ENCODE peak calls at places on chromosomes 4 and X, in ten cellular contexts. D, F, S, I, X, Q, A, W, J and H are unnamed samples.

GRCh38 chrX:112834976-112835375 is 5.7 kb downstream of the AMOT start:
- DNase-seq in J (no peak), I (no peak), S (no peak), Q (no peak), D (no peak), W (no peak), A (no peak), F (no peak), X (no peak), H (no peak)

GRCh38 chr4:48339642-48340041 is 1.7 kb upstream of the SLAIN2 start:
- DNase-seq in W (no peak), I (no peak), A (no peak), D (no peak), J (no peak), S (no peak), F (no peak), X (no peak), Q (no peak), H (no peak)

GRCh38 chr4:54913751-54914526 is 211.5 kb downstream of the KDR start:
- DNase-seq in F (no peak), D (no peak), J (no peak), Q (no peak), S (no peak), X (no peak), I (no peak), W (no peak), A (no peak), H (no peak)

GRCh38 chr4:23937173-23937572 is 47.3 kb upstream of the PPARGC1A start:
- DNase-seq in D (no peak), X (no peak), W (no peak), S (no peak), I (no peak), F (no peak), J (no peak), Q (no peak), A (no peak), H (no peak)

GRCh38 chr4:55491486-55491885 is 55.2 kb downstream of the CLOCK start:
- DNase-seq in I (no peak), Q (no peak), A (no peak), J (no peak), X (no peak), W (no peak), F (no peak), S (no peak), D (no peak), H (no peak)

GRCh38 chrX:148500428-148501120 is at the start of gene AFF2:
- DNase-seq in W (no peak), F (no peak), X (no peak), Q (peak), I (peak), D (no peak), S (no peak), J (peak), A (no peak), H (peak)

GRCh38 chrX:121987835-121988234 is 940.4 kb downstream of the GLUD2 start:
- DNase-seq in J (no peak), X (no peak), D (no peak), S (no peak), A (no peak), W (no peak), Q (no peak), I (no peak), F (no peak), H (no peak)

GRCh38 chr4:60682901-60683300 is 517.2 kb upstream of the ADGRL3 start:
- DNase-seq in A (no peak), Q (no peak), D (no peak), S (no peak), I (no peak), J (no peak), X (no peak), W (no peak), F (no peak), H (no peak)

GRCh38 chrX:39859991-39860861 is 237.5 kb downstream of the BCOR start:
- DNase-seq in A (peak), J (peak), X (no peak), D (peak), S (peak), W (no peak), I (peak), Q (peak), F (no peak), H (peak)

GRCh38 chr4:105520819-105521790 is 31.3 kb upstream of the ARHGEF38 start:
- DNase-seq in F (no peak), D (no peak), W (no peak), I (peak), Q (peak), X (no peak), S (no peak), J (no peak), A (no peak), H (peak)

GRCh38 chrX:40663880-40664630 is 16.7 kb upstream of the CXorf38 start:
- DNase-seq in S (no peak), F (no peak), X (no peak), A (no peak), I (peak), Q (no peak), J (no peak), D (no peak), W (no peak), H (no peak)

GRCh38 chr4:159222158-159222557 is 119.3 kb downstream of the RAPGEF2 start:
- DNase-seq in A (no peak), F (no peak), D (no peak), X (no peak), S (no peak), Q (no peak), I (no peak), W (no peak), J (no peak), H (no peak)

GRCh38 chrX:11908371-11908770 is 150.3 kb downstream of the MSL3 start:
- DNase-seq in J (peak), W (no peak), X (no peak), D (no peak), A (no peak), I (peak), S (no peak), Q (peak), F (no peak), H (peak)

GRCh38 chr4:38560763-38561558 is 103.0 kb upstream of the KLF3 start:
- DNase-seq in A (no peak), F (no peak), X (no peak), J (no peak), I (no peak), D (no peak), W (no peak), Q (no peak), S (no peak), H (peak)

GRCh38 chr4:151356510-151356909 is 31.1 kb upstream of the SH3D19 start:
- DNase-seq in X (no peak), I (no peak), S (no peak), F (no peak), W (no peak), D (no peak), A (no peak), Q (peak), J (no peak), H (no peak)

GRCh38 chrX:141278306-141278705 is 36.0 kb upstream of the SPANXC start:
- DNase-seq in Q (peak), I (peak), J (no peak), F (no peak), D (no peak), X (no peak), S (no peak), A (no peak), W (no peak), H (no peak)

GRCh38 chr4:87758278-87758677 is 41.1 kb upstream of the IBSP start:
- DNase-seq in X (no peak), A (no peak), Q (no peak), F (no peak), J (no peak), W (no peak), S (no peak), D (no peak), I (no peak), H (no peak)

GRCh38 chrX:102115748-102116147 is 9.7 kb upstream of the TCEAL2 start:
- DNase-seq in Q (no peak), X (no peak), I (no peak), A (no peak), W (no peak), S (no peak), F (no peak), J (no peak), D (no peak), H (no peak)

GRCh38 chr4:155742310-155743015 is 16.4 kb upstream of the GUCY1B1 start:
- DNase-seq in Q (no peak), S (no peak), X (no peak), I (no peak), A (no peak), F (no peak), D (no peak), W (no peak), J (no peak), H (no peak)

GRCh38 chr4:139875456-139875855 is 209.8 kb downstream of the MGST2 start:
- DNase-seq in X (no peak), S (no peak), Q (no peak), F (no peak), A (no peak), J (no peak), W (no peak), D (no peak), I (no peak), H (no peak)

GRCh38 chr4:8189551-8190466 is 9.3 kb upstream of the SH3TC1 start:
- DNase-seq in F (no peak), X (no peak), J (no peak), S (no peak), D (no peak), W (no peak), A (no peak), I (no peak), Q (no peak), H (no peak)

GRCh38 chr4:170259631-170260153 is 169.9 kb upstream of the AADAT start:
- DNase-seq in F (peak), S (peak), Q (peak), X (no peak), J (peak), I (peak), A (peak), D (peak), W (peak), H (peak)

GRCh38 chrX:69158166-69159040 is 6.8 kb downstream of the PJA1 start:
- DNase-seq in Q (peak), W (peak), J (peak), I (peak), S (no peak), D (no peak), A (no peak), F (peak), X (no peak), H (peak)

GRCh38 chr4:168871686-168872085 is 138.4 kb downstream of the CBR4 start:
- DNase-seq in J (no peak), F (no peak), I (no peak), W (no peak), A (no peak), X (no peak), Q (peak), D (no peak), S (no peak), H (no peak)

GRCh38 chr4:76823516-76823915 is 74.4 kb downstream of the SOWAHB start:
- DNase-seq in I (no peak), S (no peak), F (no peak), W (no peak), J (no peak), D (no peak), A (no peak), Q (no peak), X (no peak), H (no peak)

GRCh38 chrX:111352424-111352823 is 59.6 kb downstream of the DCX start:
- DNase-seq in A (no peak), Q (peak), I (no peak), X (no peak), J (no peak), S (no peak), F (no peak), D (no peak), W (no peak), H (no peak)

GRCh38 chr4:42397635-42398447 is 553 bp downstream of the SHISA3 start:
- DNase-seq in A (peak), F (no peak), D (no peak), S (peak), X (no peak), Q (no peak), W (no peak), I (peak), J (peak), H (peak)

GRCh38 chr4:159014896-159015295 is 88.0 kb upstream of the RAPGEF2 start:
- DNase-seq in F (no peak), W (no peak), A (no peak), S (no peak), D (no peak), Q (no peak), X (no peak), J (no peak), I (no peak), H (no peak)

GRCh38 chr4:84952776-84953175 is 13.7 kb downstream of the WDFY3 start:
- DNase-seq in I (no peak), S (no peak), D (no peak), X (no peak), F (no peak), Q (no peak), W (no peak), A (no peak), J (no peak), H (no peak)

GRCh38 chr4:143617994-143618679 is 82.3 kb downstream of the FREM3 start:
- DNase-seq in A (no peak), X (no peak), Q (peak), J (no peak), F (no peak), W (no peak), S (no peak), D (no peak), I (no peak), H (no peak)

GRCh38 chr4:1975880-1976279 is 32.9 kb downstream of the NELFA start:
- DNase-seq in I (no peak), X (no peak), J (no peak), D (no peak), S (no peak), F (no peak), A (no peak), W (no peak), Q (no peak), H (no peak)

GRCh38 chrX:47446431-47446830 is 36.6 kb downstream of the ZNF41 start:
- DNase-seq in S (no peak), W (no peak), D (no peak), J (no peak), Q (no peak), F (no peak), A (no peak), X (no peak), I (no peak), H (no peak)

GRCh38 chrX:73818200-73819116 is 255.5 kb downstream of the CHIC1 start:
- DNase-seq in I (no peak), W (no peak), Q (no peak), F (no peak), X (no peak), J (no peak), S (no peak), D (no peak), A (no peak), H (no peak)

GRCh38 chr4:81471361-81472248 is at the start of gene RASGEF1B:
- DNase-seq in Q (peak), S (peak), F (peak), D (peak), J (peak), I (peak), X (peak), A (peak), W (peak), H (peak)

GRCh38 chrX:138026211-138026610 is 460.3 kb downstream of the ZIC3 start:
- DNase-seq in X (no peak), S (no peak), W (no peak), A (no peak), D (no peak), Q (no peak), J (no peak), F (no peak), I (peak), H (peak)